ENCODE peak calls at places on chromosomes 5 and 9, in four cellular contexts. R is nephron progenitor cell, O is ovary, L is uterus. N is an unnamed sample.
A peak's percentile ranks its signal among the peaks of the same experiment; 100 is the strongest.

GRCh38 chr9:34540826-34541225 is 18.0 kb upstream of the ENHO start:
- DNase-seq in L (no peak), R (no peak), O (no peak), N (no peak)

GRCh38 chr9:109315889-109316640 is 4.8 kb downstream of the EPB41L4B start:
- DNase-seq in L (no peak), R (no peak), O (peak; percentile 64), N (no peak)

GRCh38 chr5:159514229-159514822 is 184.0 kb upstream of the IL12B start:
- DNase-seq in O (no peak), R (peak; percentile 27), L (peak; percentile 39), N (no peak)

GRCh38 chr9:137630126-137630525 is 11.3 kb downstream of the EHMT1 start:
- DNase-seq in L (no peak), O (peak; percentile 23), R (no peak), N (no peak)

GRCh38 chr9:137892424-137893191 is 15.0 kb downstream of the CACNA1B start:
- DNase-seq in R (no peak), O (no peak), L (no peak), N (no peak)

GRCh38 chr9:20698799-20699198 is 14.7 kb downstream of the FOCAD start:
- DNase-seq in R (no peak), O (no peak), L (no peak), N (no peak)

GRCh38 chr5:76953551-76954382 is 922 bp downstream of the CRHBP start:
- DNase-seq in L (no peak), O (no peak), R (peak; percentile 64), N (no peak)

GRCh38 chr5:126043684-126044083 is 379.5 kb upstream of the GRAMD2B start:
- DNase-seq in R (no peak), L (no peak), O (no peak), N (no peak)

GRCh38 chr5:107254902-107255234 is 415.9 kb downstream of the EFNA5 start:
- DNase-seq in R (no peak), O (no peak), L (no peak), N (no peak)

GRCh38 chr9:34636791-34637355 is 714 bp downstream of the SIGMAR1 start:
- DNase-seq in L (no peak), R (no peak), O (no peak), N (peak; percentile 32)

GRCh38 chr9:15277400-15278137 is 29.4 kb downstream of the TTC39B start:
- DNase-seq in O (no peak), R (no peak), L (no peak), N (peak; percentile 33)

GRCh38 chr5:74272019-74272775 is 368.3 kb downstream of the ENC1 start:
- DNase-seq in L (no peak), O (no peak), R (no peak), N (no peak)

GRCh38 chr5:82155305-82155704 is 122.8 kb downstream of the RPS23 start:
- DNase-seq in L (no peak), R (no peak), O (no peak), N (no peak)

GRCh38 chr9:14030350-14030823 is 283.6 kb downstream of the NFIB start:
- DNase-seq in R (no peak), O (no peak), L (no peak), N (no peak)

GRCh38 chr5:67648201-67648671 is 451.6 kb upstream of the CD180 start:
- DNase-seq in L (peak; percentile 91), O (peak; percentile 94), R (no peak), N (no peak)

GRCh38 chr9:131813116-131813515 is 73.2 kb upstream of the RAPGEF1 start:
- DNase-seq in O (no peak), R (no peak), L (no peak), N (no peak)

GRCh38 chr5:76413746-76414145 is 10.7 kb downstream of the IQGAP2 start:
- DNase-seq in R (no peak), L (no peak), O (no peak), N (peak; percentile 9)

GRCh38 chr9:121281614-121282291 is 13.8 kb downstream of the GSN start:
- DNase-seq in L (peak; percentile 94), O (peak; percentile 93), R (no peak), N (no peak)

GRCh38 chr5:139671096-139671841 is 23.1 kb downstream of the CXXC5 start:
- DNase-seq in R (no peak), L (no peak), O (no peak), N (peak; percentile 73)

GRCh38 chr5:154770111-154770510 is 14.9 kb downstream of the LARP1 start:
- DNase-seq in L (no peak), R (no peak), O (no peak), N (no peak)

GRCh38 chr9:23542927-23543326 is 283.1 kb downstream of the ELAVL2 start:
- DNase-seq in R (no peak), O (no peak), L (no peak), N (no peak)

GRCh38 chr9:6692891-6693361 is 47.4 kb upstream of the GLDC start:
- DNase-seq in L (no peak), O (no peak), R (no peak), N (peak; percentile 42)

GRCh38 chr5:9546973-9547947 is 1.4 kb upstream of the SEMA5A start:
- DNase-seq in R (peak; percentile 22), O (peak; percentile 44), L (no peak), N (no peak)

GRCh38 chr5:8773091-8773615 is 772.7 kb downstream of the SEMA5A start:
- DNase-seq in O (no peak), R (no peak), L (no peak), N (no peak)

GRCh38 chr5:75023368-75024159 is 28.8 kb downstream of the GCNT4 start:
- DNase-seq in R (no peak), O (no peak), L (no peak), N (no peak)

GRCh38 chr5:178331491-178331981 is 98.9 kb upstream of the PHYKPL start:
- DNase-seq in L (peak; percentile 31), R (no peak), O (peak; percentile 69), N (no peak)

GRCh38 chr9:110069326-110070248 is 138.4 kb downstream of the C9orf152 start:
- DNase-seq in O (no peak), L (peak; percentile 66), R (no peak), N (no peak)

GRCh38 chr5:64811050-64811640 is 42.4 kb downstream of the CWC27 start:
- DNase-seq in O (no peak), R (peak; percentile 7), L (no peak), N (peak; percentile 66)

GRCh38 chr5:117182104-117182503 is 607.5 kb upstream of the SEMA6A start:
- DNase-seq in R (no peak), L (no peak), O (no peak), N (no peak)

GRCh38 chr9:87497080-87497603 is 525 bp upstream of the DAPK1 start:
- DNase-seq in L (no peak), O (no peak), R (no peak), N (no peak)

GRCh38 chr9:96140401-96141180 is 161.4 kb downstream of the HSD17B3 start:
- DNase-seq in O (peak; percentile 64), L (no peak), R (peak; percentile 33), N (no peak)

GRCh38 chr5:104412649-104413240 is 850.2 kb upstream of the NUDT12 start:
- DNase-seq in L (no peak), R (peak; percentile 15), O (no peak), N (peak; percentile 69)

GRCh38 chr5:179729727-179730126 is 2.9 kb upstream of the MAML1 start:
- DNase-seq in R (no peak), L (no peak), O (no peak), N (no peak)

GRCh38 chr9:125126019-125126746 is 17.1 kb downstream of the SCAI start:
- DNase-seq in R (no peak), O (peak; percentile 73), L (peak; percentile 88), N (peak; percentile 85)

GRCh38 chr9:109498195-109499060 is at the start of gene PTPN3:
- DNase-seq in L (no peak), R (peak; percentile 55), O (peak; percentile 32), N (no peak)

GRCh38 chr5:94613583-94613982 is 4.8 kb downstream of the KIAA0825 start:
- DNase-seq in O (no peak), L (no peak), R (no peak), N (peak; percentile 40)

GRCh38 chr9:136729144-136729543 is 13.6 kb downstream of the LCN10 start:
- DNase-seq in L (no peak), R (no peak), O (no peak), N (peak; percentile 54)

DNA sequence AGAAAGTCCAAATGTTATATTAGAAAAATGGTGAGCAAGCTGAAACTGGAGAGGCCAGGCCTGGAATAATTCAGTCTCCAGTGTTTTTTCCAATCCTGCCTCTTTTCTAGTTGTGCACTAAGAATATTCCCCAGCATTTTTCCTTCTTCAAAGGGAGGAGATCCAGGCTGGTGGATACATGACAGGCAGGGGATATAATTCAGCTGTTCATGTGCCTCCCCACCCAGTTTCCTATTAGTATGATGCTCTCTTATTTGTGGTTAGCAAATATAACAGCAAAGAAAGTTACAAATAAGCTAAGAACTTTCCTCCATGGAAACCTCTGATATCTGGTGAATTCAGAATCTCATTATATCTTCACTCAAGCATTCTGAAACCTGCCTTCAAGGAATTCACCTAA is 216.4 kb downstream of the TARS1 start:
- DNase-seq in O (no peak), L (no peak), R (no peak), N (no peak)
- TF ChIP-seq CTCF in O (no peak), L (no peak), R (no peak), N (no peak)

GRCh38 chr5:147098233-147098790 is 136.5 kb upstream of the STK32A start:
- DNase-seq in L (no peak), O (no peak), R (peak; percentile 38), N (peak; percentile 46)
- TF ChIP-seq CTCF in L (no peak), O (no peak), R (peak; percentile 52), N (peak; percentile 53)

DNA sequence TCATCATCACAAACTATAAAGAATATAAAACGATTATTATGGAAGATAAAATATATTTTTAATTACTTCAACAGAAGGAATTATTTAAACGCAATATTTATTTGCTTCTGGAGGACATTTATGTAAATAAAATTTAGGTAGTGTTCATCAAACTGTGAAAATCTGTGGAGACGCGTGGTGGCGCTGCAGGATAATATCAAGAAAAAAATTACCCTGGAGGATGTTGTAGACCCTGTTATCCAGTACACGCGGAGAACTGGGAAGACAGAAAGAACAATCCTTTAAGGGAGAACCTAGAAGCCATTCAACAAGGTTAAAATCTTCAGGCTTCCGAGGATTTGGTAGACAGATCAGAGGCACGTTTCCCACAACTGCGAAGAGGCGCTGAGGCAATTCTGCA is at the start of gene PCDHB12:
- DNase-seq in O (peak; percentile 44), R (no peak), L (no peak), N (no peak)
- TF ChIP-seq CTCF in O (no peak), R (no peak), L (peak; percentile 6), N (no peak)

GRCh38 chr9:38370231-38370630 is 22.3 kb upstream of the ALDH1B1 start:
- DNase-seq in L (no peak), O (no peak), R (no peak), N (no peak)
- TF ChIP-seq CTCF in L (no peak), O (no peak), R (no peak), N (no peak)

DNA sequence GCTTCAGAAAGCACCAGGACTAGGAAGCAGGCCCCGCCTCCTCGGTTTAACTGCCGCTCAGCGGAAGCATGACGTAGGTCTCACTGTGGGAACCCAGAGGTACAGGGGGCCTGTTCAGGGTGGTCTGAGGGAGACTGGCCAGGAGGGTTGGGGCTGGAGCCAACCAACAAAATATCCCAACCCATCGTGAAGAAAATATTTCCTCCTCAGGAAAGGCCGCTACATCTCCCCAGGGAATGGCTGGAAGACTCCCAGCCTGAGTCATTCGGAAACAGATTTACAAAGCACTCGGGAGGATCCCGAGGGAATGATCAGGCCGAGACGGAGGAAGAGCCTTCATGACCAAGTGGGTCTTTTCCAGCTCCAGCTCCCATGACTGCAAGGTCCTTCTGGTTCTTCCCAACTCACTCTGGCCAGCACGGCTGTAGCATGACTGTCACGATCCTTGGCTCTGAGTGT is 100.8 kb downstream of the LHFPL2 start:
- DNase-seq in R (no peak), O (peak; percentile 89), L (peak; percentile 95), N (no peak)
- TF ChIP-seq CTCF in R (no peak), O (no peak), L (no peak), N (no peak)